ENCODE peak calls at places on chromosomes 12 and 14, in six cellular contexts. One of them, this sample, is unnamed.

GRCh38 chr12:109433618-109434017 is 43.5 kb downstream of the KCTD10 start:
- DNase-seq in kidney glomerular epithelial cell: no peak
- DNase-seq in non-pigmented ciliary epithelial cell: no peak
- DNase-seq in COR-L47: no peak
- DNase-seq in AG04450: no peak
- DNase-seq in KG1: no peak
- DNase-seq in this sample: no peak

GRCh38 chr12:575129-575502 is 88.1 kb downstream of the NINJ2 start:
- DNase-seq in kidney glomerular epithelial cell: no peak
- DNase-seq in COR-L47: no peak
- DNase-seq in AG04450: no peak
- DNase-seq in non-pigmented ciliary epithelial cell: no peak
- DNase-seq in KG1: no peak
- DNase-seq in this sample: no peak

GRCh38 chr12:53476769-53477209 is 22.5 kb downstream of the MAP3K12 start:
- DNase-seq in non-pigmented ciliary epithelial cell: no peak
- DNase-seq in kidney glomerular epithelial cell: no peak
- DNase-seq in KG1: no peak
- DNase-seq in AG04450: no peak
- DNase-seq in COR-L47: no peak
- DNase-seq in this sample: no peak

GRCh38 chr14:100408350-100409015 is 85.3 kb downstream of the SLC25A47 start:
- DNase-seq in AG04450: peak; percentile 26
- DNase-seq in COR-L47: no peak
- DNase-seq in kidney glomerular epithelial cell: no peak
- DNase-seq in KG1: no peak
- DNase-seq in non-pigmented ciliary epithelial cell: no peak
- DNase-seq in this sample: no peak

GRCh38 chr12:49983892-49984291 is 11.1 kb downstream of the AQP6 start:
- DNase-seq in COR-L47: peak; percentile 33
- DNase-seq in AG04450: peak; percentile 67
- DNase-seq in KG1: no peak
- DNase-seq in non-pigmented ciliary epithelial cell: peak; percentile 69
- DNase-seq in kidney glomerular epithelial cell: peak; percentile 41
- DNase-seq in this sample: no peak

GRCh38 chr12:90695415-90695814 is 259.6 kb downstream of the CCER1 start:
- DNase-seq in kidney glomerular epithelial cell: no peak
- DNase-seq in KG1: no peak
- DNase-seq in non-pigmented ciliary epithelial cell: no peak
- DNase-seq in AG04450: no peak
- DNase-seq in COR-L47: no peak
- DNase-seq in this sample: no peak

GRCh38 chr12:77808534-77808933 is 22.2 kb upstream of the NAV3 start:
- DNase-seq in kidney glomerular epithelial cell: no peak
- DNase-seq in KG1: no peak
- DNase-seq in AG04450: no peak
- DNase-seq in COR-L47: no peak
- DNase-seq in non-pigmented ciliary epithelial cell: no peak
- DNase-seq in this sample: no peak

GRCh38 chr12:47903927-47904646 is 707 bp downstream of the VDR start:
- DNase-seq in kidney glomerular epithelial cell: peak; percentile 55
- DNase-seq in KG1: no peak
- DNase-seq in COR-L47: no peak
- DNase-seq in non-pigmented ciliary epithelial cell: peak; percentile 47
- DNase-seq in AG04450: peak; percentile 43
- DNase-seq in this sample: no peak

GRCh38 chr12:3332190-3332589 is 158.8 kb upstream of the PRMT8 start:
- DNase-seq in kidney glomerular epithelial cell: peak; percentile 58
- DNase-seq in COR-L47: no peak
- DNase-seq in KG1: no peak
- DNase-seq in AG04450: no peak
- DNase-seq in non-pigmented ciliary epithelial cell: no peak
- DNase-seq in this sample: no peak

GRCh38 chr12:95412826-95413311 is 61.1 kb upstream of the METAP2 start:
- DNase-seq in kidney glomerular epithelial cell: peak; percentile 83
- DNase-seq in AG04450: peak; percentile 84
- DNase-seq in non-pigmented ciliary epithelial cell: peak; percentile 42
- DNase-seq in COR-L47: no peak
- DNase-seq in KG1: no peak
- DNase-seq in this sample: peak; percentile 66

GRCh38 chr14:22549304-22549962 is 39.6 kb downstream of the DAD1 start:
- DNase-seq in KG1: no peak
- DNase-seq in kidney glomerular epithelial cell: no peak
- DNase-seq in AG04450: no peak
- DNase-seq in non-pigmented ciliary epithelial cell: no peak
- DNase-seq in COR-L47: no peak
- DNase-seq in this sample: no peak

GRCh38 chr12:2783936-2784600 is 10.7 kb upstream of the FKBP4 start:
- DNase-seq in non-pigmented ciliary epithelial cell: no peak
- DNase-seq in KG1: peak; percentile 39
- DNase-seq in kidney glomerular epithelial cell: no peak
- DNase-seq in COR-L47: no peak
- DNase-seq in AG04450: no peak
- DNase-seq in this sample: no peak

GRCh38 chr14:92668266-92668973 is 80.0 kb downstream of the LGMN start:
- DNase-seq in KG1: no peak
- DNase-seq in kidney glomerular epithelial cell: no peak
- DNase-seq in COR-L47: no peak
- DNase-seq in non-pigmented ciliary epithelial cell: no peak
- DNase-seq in AG04450: no peak
- DNase-seq in this sample: no peak

GRCh38 chr12:91127751-91128150 is 16.5 kb upstream of the LUM start:
- DNase-seq in KG1: no peak
- DNase-seq in kidney glomerular epithelial cell: peak; percentile 76
- DNase-seq in AG04450: no peak
- DNase-seq in COR-L47: no peak
- DNase-seq in non-pigmented ciliary epithelial cell: no peak
- DNase-seq in this sample: peak; percentile 35

GRCh38 chr12:112112423-112113132 is 4.0 kb upstream of the NAA25 start:
- DNase-seq in non-pigmented ciliary epithelial cell: no peak
- DNase-seq in KG1: no peak
- DNase-seq in AG04450: no peak
- DNase-seq in kidney glomerular epithelial cell: no peak
- DNase-seq in COR-L47: no peak
- DNase-seq in this sample: no peak

GRCh38 chr14:51828017-51828797 is 32.2 kb upstream of the GNG2 start:
- DNase-seq in non-pigmented ciliary epithelial cell: no peak
- DNase-seq in AG04450: no peak
- DNase-seq in COR-L47: no peak
- DNase-seq in kidney glomerular epithelial cell: peak; percentile 44
- DNase-seq in KG1: peak; percentile 40
- DNase-seq in this sample: no peak

GRCh38 chr12:5507944-5508343 is 76.0 kb downstream of the NTF3 start:
- DNase-seq in kidney glomerular epithelial cell: no peak
- DNase-seq in COR-L47: no peak
- DNase-seq in KG1: no peak
- DNase-seq in AG04450: no peak
- DNase-seq in non-pigmented ciliary epithelial cell: no peak
- DNase-seq in this sample: no peak

GRCh38 chr14:40204441-40205175 is 772.4 kb upstream of the FBXO33 start:
- DNase-seq in COR-L47: no peak
- DNase-seq in non-pigmented ciliary epithelial cell: no peak
- DNase-seq in AG04450: no peak
- DNase-seq in kidney glomerular epithelial cell: no peak
- DNase-seq in KG1: no peak
- DNase-seq in this sample: no peak

GRCh38 chr12:109783965-109784244 is 49.3 kb downstream of the TRPV4 start:
- DNase-seq in non-pigmented ciliary epithelial cell: no peak
- DNase-seq in COR-L47: no peak
- DNase-seq in KG1: no peak
- DNase-seq in kidney glomerular epithelial cell: no peak
- DNase-seq in AG04450: no peak
- DNase-seq in this sample: no peak

GRCh38 chr14:94633116-94633515 is 20.9 kb downstream of the SERPINA3 start:
- DNase-seq in KG1: no peak
- DNase-seq in COR-L47: no peak
- DNase-seq in non-pigmented ciliary epithelial cell: no peak
- DNase-seq in kidney glomerular epithelial cell: no peak
- DNase-seq in AG04450: no peak
- DNase-seq in this sample: no peak

GRCh38 chr12:98174410-98174809 is 341.0 kb upstream of the TMPO start:
- DNase-seq in kidney glomerular epithelial cell: no peak
- DNase-seq in AG04450: no peak
- DNase-seq in KG1: no peak
- DNase-seq in non-pigmented ciliary epithelial cell: no peak
- DNase-seq in COR-L47: no peak
- DNase-seq in this sample: no peak

GRCh38 chr12:12563529-12563928 is 866 bp upstream of the DUSP16 start:
- DNase-seq in KG1: no peak
- DNase-seq in AG04450: no peak
- DNase-seq in kidney glomerular epithelial cell: peak; percentile 48
- DNase-seq in COR-L47: no peak
- DNase-seq in non-pigmented ciliary epithelial cell: no peak
- DNase-seq in this sample: peak; percentile 56

GRCh38 chr12:79415754-79416435 is 274.9 kb downstream of the PAWR start:
- DNase-seq in COR-L47: no peak
- DNase-seq in KG1: no peak
- DNase-seq in kidney glomerular epithelial cell: no peak
- DNase-seq in non-pigmented ciliary epithelial cell: no peak
- DNase-seq in AG04450: peak; percentile 26
- DNase-seq in this sample: no peak

GRCh38 chr12:57845478-57846284 is 848 bp downstream of the CTDSP2 start:
- DNase-seq in kidney glomerular epithelial cell: no peak
- DNase-seq in non-pigmented ciliary epithelial cell: no peak
- DNase-seq in AG04450: no peak
- DNase-seq in COR-L47: peak; percentile 23
- DNase-seq in KG1: no peak
- DNase-seq in this sample: no peak

GRCh38 chr12:94458882-94459772 is 540 bp downstream of the CEP83 start:
- DNase-seq in AG04450: no peak
- DNase-seq in KG1: peak; percentile 43
- DNase-seq in COR-L47: peak; percentile 39
- DNase-seq in kidney glomerular epithelial cell: peak; percentile 22
- DNase-seq in non-pigmented ciliary epithelial cell: no peak
- DNase-seq in this sample: peak; percentile 25